ENCODE peak calls at places on chromosomes 11 and 22, in eight cellular contexts. G is endothelial cell of umbilical vein; Z is activated CD8-positive, alpha-beta memory T cell treated with anti-CD3 and anti-CD28 coated beads, Interleukin-2, amount 50 U/mL, for 48 hours; R is bronchial epithelial cell; V is stromal cell of bone marrow; I is CD8-positive, alpha-beta memory T cell; Y is ACHN; T is activated T-helper 1 cell treated with anti-CD3 and anti-CD28 coated beads, Interleukin-2, amount 50 U/mL, for 16 hours. B is an unnamed sample.
A peak's percentile ranks its signal among the peaks of the same experiment; 100 is the strongest.

GRCh38 chr22:42719133-42719532 is 1.5 kb downstream of the A4GALT start:
- DNase-seq in G (no peak), Z (no peak), R (peak; percentile 46), V (no peak), I (no peak), Y (no peak), T (no peak), B (no peak)

GRCh38 chr22:26517429-26517828 is 5.2 kb upstream of the TFIP11 start:
- DNase-seq in G (no peak), Z (no peak), R (no peak), V (no peak), I (no peak), Y (no peak), T (no peak), B (no peak)

GRCh38 chr11:29224739-29225384 is 792.0 kb downstream of the KCNA4 start:
- DNase-seq in G (no peak), Z (no peak), R (no peak), V (no peak), I (no peak), Y (no peak), T (no peak), B (no peak)

GRCh38 chr11:17604201-17604912 is 57.3 kb downstream of the OTOG start:
- DNase-seq in G (no peak), Z (no peak), R (peak; percentile 12), V (no peak), I (no peak), Y (no peak), T (no peak), B (no peak)

GRCh38 chr22:27800250-27801131 is 1.1 kb downstream of the MN1 start:
- DNase-seq in G (no peak), Z (no peak), R (no peak), V (no peak), I (no peak), Y (no peak), T (no peak), B (no peak)

GRCh38 chr11:125941606-125942275 is 4.1 kb upstream of the VSIG10L2 start:
- DNase-seq in G (peak; percentile 21), Z (peak; percentile 69), R (peak; percentile 25), V (no peak), I (peak; percentile 24), Y (peak; percentile 22), T (peak; percentile 16), B (no peak)

GRCh38 chr11:65279713-65280459 is 18.1 kb downstream of the POLA2 start:
- DNase-seq in G (peak; percentile 89), Z (no peak), R (peak; percentile 95), V (peak; percentile 74), I (no peak), Y (peak; percentile 83), T (no peak), B (peak; percentile 38)

GRCh38 chr22:38030311-38031133 is 26.7 kb upstream of the PICK1 start:
- DNase-seq in G (no peak), Z (no peak), R (no peak), V (no peak), I (no peak), Y (no peak), T (no peak), B (no peak)

GRCh38 chr11:76298255-76298654 is 82.7 kb downstream of the THAP12 start:
- DNase-seq in G (no peak), Z (no peak), R (no peak), V (no peak), I (no peak), Y (no peak), T (no peak), B (no peak)

GRCh38 chr11:61361237-61361636 is 445 bp downstream of the CYB561A3 start:
- DNase-seq in G (no peak), Z (peak; percentile 60), R (no peak), V (no peak), I (peak; percentile 1), Y (no peak), T (no peak), B (no peak)

GRCh38 chr11:102416974-102417373 is 35.6 kb downstream of the TMEM123 start:
- DNase-seq in G (no peak), Z (no peak), R (no peak), V (no peak), I (peak; percentile 58), Y (no peak), T (no peak), B (no peak)

GRCh38 chr11:94175545-94175944 is 46.9 kb downstream of the PANX1 start:
- DNase-seq in G (no peak), Z (no peak), R (peak; percentile 57), V (peak; percentile 85), I (no peak), Y (no peak), T (no peak), B (no peak)

GRCh38 chr11:119641991-119642745 is 86.8 kb downstream of the NECTIN1 start:
- DNase-seq in G (peak; percentile 13), Z (no peak), R (peak; percentile 34), V (no peak), I (no peak), Y (peak; percentile 8), T (no peak), B (no peak)

GRCh38 chr22:44357962-44358553 is 45.3 kb upstream of the SHISAL1 start:
- DNase-seq in G (no peak), Z (no peak), R (no peak), V (no peak), I (no peak), Y (no peak), T (no peak), B (no peak)

GRCh38 chr11:112583246-112583893 is 322.7 kb upstream of the PLET1 start:
- DNase-seq in G (no peak), Z (no peak), R (no peak), V (no peak), I (no peak), Y (no peak), T (no peak), B (no peak)

GRCh38 chr22:36102995-36103394 is 57.6 kb downstream of the APOL3 start:
- DNase-seq in G (no peak), Z (no peak), R (no peak), V (no peak), I (no peak), Y (no peak), T (no peak), B (no peak)

GRCh38 chr22:20550851-20551744 is 43.7 kb downstream of the MED15 start:
- DNase-seq in G (peak; percentile 68), Z (peak; percentile 81), R (peak; percentile 19), V (peak; percentile 92), I (peak; percentile 80), Y (peak; percentile 14), T (peak; percentile 24), B (no peak)

GRCh38 chr11:96426356-96427103 is 36.7 kb downstream of the JRKL start:
- DNase-seq in G (peak; percentile 62), Z (no peak), R (peak; percentile 35), V (peak; percentile 20), I (peak; percentile 44), Y (peak; percentile 28), T (no peak), B (peak; percentile 49)